ENCODE peak calls at places on chromosome 1, in six cellular contexts. L is HCT116, G is K562, R is H1, Y is HepG2, U is GM12878. F is an unnamed sample.

GRCh38 chr1:2791027-2791760 is 10.3 kb downstream of the TTC34 start:
- DNase-seq in G (no peak), Y (no peak), R (no peak), L (no peak), U (no peak), F (no peak)

GRCh38 chr1:2343023-2343935 is 48.1 kb downstream of the MORN1 start:
- DNase-seq in U (no peak), L (no peak), G (no peak), R (no peak), Y (no peak), F (no peak)

GRCh38 chr1:182301026-182301436 is 90.6 kb downstream of the GLUL start:
- DNase-seq in U (no peak), G (no peak), R (no peak), Y (no peak), L (no peak), F (no peak)

GRCh38 chr1:165376041-165376810 is 19.7 kb upstream of the LMX1A start:
- DNase-seq in U (no peak), G (peak), L (no peak), Y (no peak), R (no peak), F (peak)

GRCh38 chr1:205147191-205147590 is 25.4 kb upstream of the RBBP5 start:
- DNase-seq in Y (no peak), G (no peak), L (no peak), R (no peak), U (no peak), F (no peak)

GRCh38 chr1:28526886-28527285 is 21.0 kb downstream of the RCC1 start:
- DNase-seq in U (no peak), Y (no peak), R (no peak), L (peak), G (no peak), F (no peak)

GRCh38 chr1:187877220-187877619 is 1048.5 kb downstream of the PLA2G4A start:
- DNase-seq in L (no peak), G (no peak), Y (no peak), U (no peak), R (no peak), F (no peak)

GRCh38 chr1:19648689-19649088 is 4.6 kb downstream of the NBL1 start:
- DNase-seq in Y (peak), R (peak), U (no peak), L (peak), G (peak), F (no peak)

GRCh38 chr1:152188673-152189591 is 29.9 kb upstream of the RPTN start:
- DNase-seq in R (no peak), G (peak), Y (peak), L (no peak), U (no peak), F (peak)

GRCh38 chr1:18373882-18374493 is 106.7 kb upstream of the KLHDC7A start:
- DNase-seq in L (no peak), G (peak), R (peak), U (no peak), Y (no peak), F (peak)

GRCh38 chr1:212671342-212672031 is 28.2 kb downstream of the BATF3 start:
- DNase-seq in Y (no peak), R (no peak), L (no peak), U (no peak), G (no peak), F (peak)

GRCh38 chr1:125064481-125064880 is 3879.7 kb downstream of the SRGAP2C start:
- DNase-seq in Y (no peak), G (no peak), U (no peak), R (no peak), L (no peak), F (no peak)

GRCh38 chr1:24002664-24003063 is 22.5 kb upstream of the SRSF10 start:
- DNase-seq in U (no peak), G (no peak), R (no peak), L (no peak), Y (no peak), F (no peak)

GRCh38 chr1:173527151-173527826 is 50.2 kb downstream of the PRDX6 start:
- DNase-seq in L (no peak), R (no peak), Y (no peak), G (no peak), U (no peak), F (no peak)

GRCh38 chr1:53326088-53326597 is 1.7 kb downstream of the LRP8 start:
- DNase-seq in U (peak), R (peak), G (peak), L (peak), Y (peak), F (peak)

GRCh38 chr1:53324728-53325297 is 3.1 kb downstream of the LRP8 start:
- DNase-seq in U (no peak), G (no peak), Y (no peak), R (no peak), L (no peak), F (no peak)

GRCh38 chr1:53326598-53327182 is 1.2 kb downstream of the LRP8 start:
- DNase-seq in U (no peak), G (peak), Y (no peak), R (no peak), L (no peak), F (peak)

GRCh38 chr1:53324321-53324720 is 3.5 kb downstream of the LRP8 start:
- DNase-seq in R (no peak), U (no peak), G (no peak), L (no peak), Y (no peak), F (no peak)

DNA sequence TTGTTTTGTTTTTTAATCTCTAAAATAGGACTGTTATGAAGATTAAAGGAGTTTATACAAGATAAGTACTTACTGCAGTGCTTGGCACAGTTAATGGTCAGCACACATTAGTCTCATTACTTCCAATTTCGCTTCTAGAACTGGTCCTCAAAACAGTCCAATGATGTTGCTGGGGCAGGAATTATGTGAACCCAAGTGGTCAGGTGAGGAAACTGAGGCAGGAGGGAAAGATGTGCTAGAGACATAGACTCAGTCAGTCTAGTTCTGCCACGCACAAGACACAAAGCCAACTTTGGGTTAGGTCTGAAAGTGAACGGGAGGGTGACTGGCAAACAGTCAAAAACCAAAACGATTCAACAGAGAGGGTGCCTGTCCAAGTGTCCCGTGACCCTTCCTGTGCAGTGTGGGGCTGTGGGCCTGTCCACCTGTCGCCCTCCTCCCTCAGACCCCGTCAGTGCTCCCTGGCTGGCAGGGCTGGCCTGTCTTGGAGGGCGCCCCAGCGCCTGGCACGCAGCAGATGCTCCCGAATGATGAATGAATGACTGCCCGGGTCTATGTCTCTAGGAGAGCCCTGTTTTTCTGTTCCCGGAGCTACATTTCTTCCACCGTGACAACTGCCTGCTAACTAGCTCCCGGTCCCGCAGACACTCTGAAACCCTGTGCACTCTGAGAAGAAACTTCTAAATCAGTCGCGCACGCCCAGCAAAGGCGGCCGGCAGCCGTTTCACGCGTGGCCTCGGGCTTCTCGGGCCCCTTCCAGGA is 2.4 kb downstream of the LRP8 start:
- DNase-seq in G (no peak), U (no peak), L (no peak), R (no peak), Y (no peak), F (no peak)
- H3K4me3 ChIP-seq in G (peak), U (peak), L (peak), R (peak), Y (peak), F (peak)

GRCh38 chr1:210291786-210292275 is 36.9 kb upstream of the HHAT start:
- DNase-seq in L (no peak), R (no peak), G (no peak), Y (no peak), U (no peak), F (no peak)
- TF ChIP-seq ZNF274 in L (no peak), R (no peak), G (no peak), Y (no peak), U (no peak), F (no peak)

GRCh38 chr1:68376441-68376840 is 73.3 kb downstream of the RPE65 start:
- DNase-seq in Y (no peak), R (no peak), G (no peak), L (no peak), U (no peak), F (no peak)

GRCh38 chr1:68375919-68376318 is 73.8 kb downstream of the RPE65 start:
- DNase-seq in R (no peak), U (no peak), G (no peak), L (no peak), Y (no peak), F (no peak)

GRCh38 chr1:68377098-68377497 is 72.7 kb downstream of the RPE65 start:
- DNase-seq in U (no peak), Y (no peak), L (no peak), R (no peak), G (no peak), F (no peak)

GRCh38 chr1:68379085-68379478 is 70.7 kb downstream of the RPE65 start:
- DNase-seq in Y (no peak), L (no peak), G (no peak), U (no peak), R (no peak), F (no peak)

GRCh38 chr1:68378296-68379084 is 71.3 kb downstream of the RPE65 start:
- DNase-seq in G (no peak), U (no peak), Y (no peak), L (peak), R (no peak), F (no peak)
- TF ChIP-seq YY1 in G (no peak), U (no peak), Y (no peak), L (no peak), R (no peak), F (no peak)

GRCh38 chr1:160086162-160086892 is 5.0 kb downstream of the KCNJ9 start:
- DNase-seq in L (no peak), U (no peak), R (no peak), Y (no peak), G (no peak), F (no peak)
- H3K4me3 ChIP-seq in L (no peak), U (no peak), R (no peak), Y (no peak), G (no peak), F (no peak)